ENCODE peak calls at places on chromosome 10, in six cellular contexts. H, V, L, P, R and Y are unnamed samples.

GRCh38 chr10:83542774-83543291 is 596.5 kb upstream of the GHITM start:
- DNase-seq in H (peak), V (no peak), L (no peak), P (peak), R (no peak), Y (no peak)

GRCh38 chr10:96401036-96401435 is 42.2 kb upstream of the OPALIN start:
- DNase-seq in H (no peak), V (no peak), L (no peak), P (no peak), R (no peak), Y (no peak)

GRCh38 chr10:132443605-132443997 is 46.6 kb downstream of the PWWP2B start:
- DNase-seq in H (no peak), V (no peak), L (peak), P (no peak), R (peak), Y (no peak)

GRCh38 chr10:15262036-15262713 is 93.7 kb upstream of the NMT2 start:
- DNase-seq in H (peak), V (no peak), L (no peak), P (no peak), R (no peak), Y (no peak)

GRCh38 chr10:62277946-62278345 is 9.3 kb upstream of the RTKN2 start:
- DNase-seq in H (no peak), V (no peak), L (no peak), P (no peak), R (no peak), Y (no peak)

GRCh38 chr10:129972145-129972965 is 8.3 kb upstream of the EBF3 start:
- DNase-seq in H (no peak), V (no peak), L (no peak), P (no peak), R (no peak), Y (no peak)

GRCh38 chr10:6445671-6446278 is 134.3 kb downstream of the PRKCQ start:
- DNase-seq in H (peak), V (peak), L (no peak), P (peak), R (no peak), Y (no peak)

GRCh38 chr10:95896066-95896850 is 11.5 kb upstream of the CC2D2B start:
- DNase-seq in H (no peak), V (no peak), L (no peak), P (no peak), R (no peak), Y (no peak)

GRCh38 chr10:33084388-33084896 is 126.4 kb upstream of the ITGB1 start:
- DNase-seq in H (no peak), V (no peak), L (no peak), P (no peak), R (no peak), Y (no peak)

GRCh38 chr10:122310311-122311050 is 39.4 kb downstream of the BTBD16 start:
- DNase-seq in H (peak), V (no peak), L (no peak), P (no peak), R (no peak), Y (no peak)

GRCh38 chr10:21953585-21954057 is 49.9 kb downstream of the DNAJC1 start:
- DNase-seq in H (peak), V (no peak), L (no peak), P (peak), R (no peak), Y (no peak)
- TF ChIP-seq CTCF in H (peak), V (no peak), L (no peak), P (peak), R (peak), Y (peak)

GRCh38 chr10:35224045-35224740 is 97.5 kb downstream of the CREM start:
- DNase-seq in H (no peak), V (no peak), L (no peak), P (no peak), R (no peak), Y (no peak)

GRCh38 chr10:35225204-35225603 is 98.6 kb downstream of the CREM start:
- DNase-seq in H (peak), V (no peak), L (no peak), P (no peak), R (no peak), Y (no peak)

GRCh38 chr10:35219906-35220890 is 93.6 kb downstream of the CREM start:
- DNase-seq in H (no peak), V (no peak), L (no peak), P (no peak), R (no peak), Y (no peak)

GRCh38 chr10:35226507-35226906 is 99.9 kb downstream of the CREM start:
- DNase-seq in H (no peak), V (no peak), L (no peak), P (no peak), R (no peak), Y (no peak)

DNA sequence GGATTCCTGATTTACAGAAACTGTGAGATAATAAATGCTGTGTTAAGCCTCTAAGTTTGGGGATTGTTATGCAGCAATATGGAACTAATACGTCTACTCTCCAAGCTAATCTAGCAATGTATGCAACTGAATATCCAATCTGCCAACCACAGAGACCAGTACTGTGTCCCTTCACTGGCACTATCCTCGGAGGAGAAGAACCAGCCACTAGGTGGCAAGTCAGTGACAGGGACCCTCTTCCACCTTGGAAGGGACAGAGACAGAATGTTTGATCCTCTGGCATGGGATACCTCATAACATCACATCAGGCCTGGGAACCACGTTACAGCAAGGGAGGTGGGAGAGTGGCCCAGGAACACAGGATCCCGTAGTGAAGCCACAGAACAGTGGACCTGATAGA is 96.4 kb downstream of the CREM start:
- DNase-seq in H (no peak), V (no peak), L (no peak), P (no peak), R (no peak), Y (no peak)
- TF ChIP-seq CTCF in H (no peak), V (no peak), L (no peak), P (no peak), R (no peak), Y (no peak)

GRCh38 chr10:52950578-52950977 is 178.0 kb upstream of the MBL2 start:
- DNase-seq in H (no peak), V (no peak), L (no peak), P (no peak), R (no peak), Y (no peak)

GRCh38 chr10:52954407-52954806 is 181.8 kb upstream of the MBL2 start:
- DNase-seq in H (no peak), V (no peak), L (no peak), P (no peak), R (no peak), Y (no peak)

GRCh38 chr10:52955337-52955736 is 182.8 kb upstream of the MBL2 start:
- DNase-seq in H (no peak), V (no peak), L (no peak), P (no peak), R (peak), Y (no peak)

GRCh38 chr10:52952391-52953079 is 180.0 kb upstream of the MBL2 start:
- DNase-seq in H (no peak), V (no peak), L (no peak), P (no peak), R (no peak), Y (no peak)

DNA sequence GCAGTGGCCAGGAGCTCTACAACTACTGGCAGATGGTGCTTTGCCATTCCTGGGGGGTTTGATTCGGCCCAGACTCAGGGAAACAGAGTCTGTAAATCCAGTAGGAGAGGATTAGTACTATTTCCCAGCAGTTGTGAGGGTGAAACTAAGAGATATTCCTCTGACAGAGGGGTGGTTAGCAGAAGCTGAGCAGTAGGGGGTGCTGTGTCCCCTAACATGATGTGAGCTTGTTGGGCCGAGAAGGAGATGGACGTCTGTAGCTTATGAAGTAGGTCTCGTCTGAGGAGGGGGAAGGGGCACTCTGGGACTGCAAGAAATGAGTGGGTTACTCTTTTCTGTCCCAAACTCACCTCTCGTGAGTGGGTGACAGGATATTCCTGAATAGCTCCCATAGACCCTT is 179.2 kb upstream of the MBL2 start:
- DNase-seq in H (peak), V (peak), L (no peak), P (peak), R (no peak), Y (no peak)
- TF ChIP-seq CTCF in H (peak), V (no peak), L (no peak), P (peak), R (no peak), Y (peak)

GRCh38 chr10:112475565-112476233 is 28.7 kb downstream of the VTI1A start:
- DNase-seq in H (peak), V (no peak), L (no peak), P (peak), R (no peak), Y (no peak)
- TF ChIP-seq CTCF in H (peak), V (no peak), L (no peak), P (peak), R (no peak), Y (no peak)

GRCh38 chr10:78886129-78886528 is 182.6 kb upstream of the ZMIZ1 start:
- DNase-seq in H (no peak), V (no peak), L (no peak), P (no peak), R (no peak), Y (no peak)
- TF ChIP-seq CTCF in H (no peak), V (no peak), L (no peak), P (no peak), R (no peak), Y (no peak)

GRCh38 chr10:89625041-89625765 is 19.8 kb downstream of the PANK1 start:
- DNase-seq in H (no peak), V (no peak), L (no peak), P (no peak), R (no peak), Y (no peak)
- TF ChIP-seq CTCF in H (no peak), V (no peak), L (no peak), P (no peak), R (no peak), Y (no peak)

DNA sequence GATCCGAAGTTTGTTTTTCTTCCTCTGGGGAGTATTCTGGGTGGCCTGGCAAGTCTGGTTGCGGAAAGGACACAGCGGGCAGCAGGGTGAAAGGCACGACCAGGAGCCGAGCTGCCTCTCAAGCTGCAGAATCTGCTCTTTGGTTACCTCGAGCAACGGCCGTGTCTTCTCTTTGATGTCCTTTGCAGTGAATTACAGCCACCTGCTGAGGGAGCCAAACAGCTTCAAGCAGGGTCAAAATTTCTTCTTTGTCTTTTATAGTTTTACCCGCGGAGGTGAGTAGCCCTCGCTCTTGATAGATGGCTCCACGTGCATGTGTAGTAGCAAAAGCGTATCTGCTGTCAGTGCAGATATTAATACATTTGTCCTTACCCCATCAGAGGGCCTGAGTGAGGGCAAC is 177.3 kb upstream of the MBL2 start:
- DNase-seq in H (no peak), V (no peak), L (no peak), P (peak), R (no peak), Y (no peak)
- TF ChIP-seq CTCF in H (no peak), V (no peak), L (no peak), P (peak), R (no peak), Y (no peak)